ENCODE peak calls at places on chromosomes 6 and 20, in five cellular contexts. V is tibial artery; P is SJCRH30; K is CD4-positive, CD25-positive, alpha-beta regulatory T cell; R is CD4-positive, alpha-beta memory T cell. A is an unnamed sample. For H3K9me3 and H3K4me1, the result is how much of the 10 kb centered on the place peaks cover.

GRCh38 chr6:25007269-25007699 is 71.5 kb upstream of the RIPOR2 start:
- DNase-seq in V (no peak), P (no peak), K (no peak), R (no peak), A (no peak)

GRCh38 chr20:251352-251751 is 6.2 kb upstream of the DEFB132 start:
- DNase-seq in V (no peak), P (no peak), K (no peak), R (no peak), A (no peak)

GRCh38 chr6:104286641-104287040 is 573.1 kb downstream of the HACE1 start:
- DNase-seq in V (no peak), P (no peak), K (no peak), R (no peak), A (no peak)

GRCh38 chr6:44219053-44219814 is 2.5 kb downstream of the MYMX start:
- DNase-seq in V (peak), P (peak), K (no peak), R (peak), A (peak)

GRCh38 chr6:90715093-90715655 is 128.3 kb upstream of the MAP3K7 start:
- DNase-seq in V (no peak), P (no peak), K (no peak), R (no peak), A (no peak)

GRCh38 chr6:56691201-56691595 is 48.5 kb upstream of the DST start:
- DNase-seq in V (no peak), P (no peak), K (no peak), R (no peak), A (no peak)

GRCh38 chr20:51467971-51468626 is 74.4 kb downstream of the NFATC2 start:
- DNase-seq in V (no peak), P (no peak), K (no peak), R (no peak), A (no peak)

GRCh38 chr6:136445063-136445462 is 105.2 kb downstream of the MAP7 start:
- DNase-seq in V (no peak), P (no peak), K (no peak), R (no peak), A (no peak)

GRCh38 chr6:156262014-156262413 is 515.2 kb upstream of the ARID1B start:
- DNase-seq in V (no peak), P (no peak), K (no peak), R (no peak), A (peak)

GRCh38 chr20:22502731-22503191 is 81.6 kb downstream of the FOXA2 start:
- DNase-seq in V (no peak), P (peak), K (no peak), R (no peak), A (no peak)

GRCh38 chr20:48474022-48474421 is 353.8 kb downstream of the PREX1 start:
- DNase-seq in V (no peak), P (no peak), K (no peak), R (no peak), A (no peak)

GRCh38 chr6:43304361-43304760 is 4.3 kb downstream of the CRIP3 start:
- DNase-seq in V (no peak), P (no peak), K (no peak), R (no peak), A (no peak)

GRCh38 chr20:63551068-63551467 is 2.9 kb upstream of the FNDC11 start:
- DNase-seq in V (no peak), P (no peak), K (no peak), R (no peak), A (peak)

GRCh38 chr6:31887608-31888007 is 8.8 kb upstream of the SLC44A4 start:
- DNase-seq in V (no peak), P (no peak), K (no peak), R (no peak), A (no peak)

GRCh38 chr20:48930878-48931277 is 9.4 kb downstream of the ARFGEF2 start:
- DNase-seq in V (no peak), P (no peak), K (no peak), R (no peak), A (no peak)

GRCh38 chr20:49262444-49262843 is 15.4 kb downstream of the ZNFX1 start:
- DNase-seq in V (no peak), P (no peak), K (no peak), R (no peak), A (no peak)

GRCh38 chr6:47376930-47377329 is 67.2 kb upstream of the TNFRSF21 start:
- DNase-seq in V (no peak), P (no peak), K (no peak), R (no peak), A (no peak)

DNA sequence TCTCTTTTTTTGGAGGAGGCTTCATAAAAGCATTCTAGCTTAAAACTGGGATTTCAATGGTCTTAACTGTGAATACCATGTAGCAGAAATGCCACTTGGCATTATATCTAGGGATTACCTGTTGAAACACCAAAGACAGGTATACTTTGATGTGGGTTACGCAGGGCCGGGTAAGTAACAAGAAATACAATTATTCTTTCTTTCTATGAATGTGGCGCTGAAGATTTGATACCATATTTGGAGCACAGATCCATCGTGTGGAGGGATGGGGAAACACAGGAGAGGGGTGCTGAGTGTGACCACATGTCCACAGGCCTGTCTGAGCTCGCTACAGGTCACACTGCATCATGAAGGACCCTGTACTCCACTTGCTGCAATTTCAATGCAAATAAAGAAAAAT is 257.8 kb downstream of the GMPR start:
- DNase-seq in V (no peak), P (no peak), K (no peak), R (peak), A (no peak)
- H3K4me3 ChIP-seq in V (no peak), P (no peak), K (no peak), R (no peak), A (no peak)

GRCh38 chr6:168721571-168721970 is 280.6 kb downstream of the SMOC2 start:
- DNase-seq in V (no peak), P (no peak), K (no peak), R (no peak), A (no peak)

GRCh38 chr6:168719901-168720300 is 278.9 kb downstream of the SMOC2 start:
- DNase-seq in V (no peak), P (no peak), K (no peak), R (no peak), A (no peak)

GRCh38 chr6:168722397-168722796 is 281.4 kb downstream of the SMOC2 start:
- DNase-seq in V (no peak), P (no peak), K (no peak), R (no peak), A (no peak)

GRCh38 chr6:168725821-168726220 is 284.8 kb downstream of the SMOC2 start:
- DNase-seq in V (no peak), P (no peak), K (no peak), R (no peak), A (no peak)

DNA sequence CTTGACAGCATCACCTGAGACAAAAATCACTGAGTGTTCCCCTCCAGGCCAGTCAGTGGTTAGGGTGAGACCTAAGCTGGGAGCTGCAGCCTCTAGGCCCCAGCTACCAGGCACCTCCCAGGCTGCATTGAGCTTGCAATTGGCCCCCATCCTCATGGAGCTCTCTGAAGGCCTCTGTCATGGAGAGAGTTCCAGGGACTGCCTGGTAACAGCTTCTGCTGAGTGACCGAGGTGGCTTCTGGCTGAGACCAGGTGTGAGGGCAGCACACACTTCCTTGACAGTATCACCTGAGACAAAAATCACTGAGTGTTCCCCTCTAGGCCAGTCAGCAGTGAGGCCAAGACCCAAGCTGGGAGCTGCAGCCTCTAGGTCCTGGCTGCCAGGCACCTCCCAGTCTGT is 283.0 kb downstream of the SMOC2 start:
- DNase-seq in V (no peak), P (no peak), K (no peak), R (no peak), A (no peak)
- H3K9me3 ChIP-seq in V (under half), P (under half), K (under half), R (under half), A (under half)

GRCh38 chr6:40706222-40706621 is 119.1 kb upstream of the LRFN2 start:
- DNase-seq in V (no peak), P (no peak), K (no peak), R (no peak), A (no peak)
- H3K4me1 ChIP-seq in V (under half), P (under half), K (under half), R (under half), A (under half)

DNA sequence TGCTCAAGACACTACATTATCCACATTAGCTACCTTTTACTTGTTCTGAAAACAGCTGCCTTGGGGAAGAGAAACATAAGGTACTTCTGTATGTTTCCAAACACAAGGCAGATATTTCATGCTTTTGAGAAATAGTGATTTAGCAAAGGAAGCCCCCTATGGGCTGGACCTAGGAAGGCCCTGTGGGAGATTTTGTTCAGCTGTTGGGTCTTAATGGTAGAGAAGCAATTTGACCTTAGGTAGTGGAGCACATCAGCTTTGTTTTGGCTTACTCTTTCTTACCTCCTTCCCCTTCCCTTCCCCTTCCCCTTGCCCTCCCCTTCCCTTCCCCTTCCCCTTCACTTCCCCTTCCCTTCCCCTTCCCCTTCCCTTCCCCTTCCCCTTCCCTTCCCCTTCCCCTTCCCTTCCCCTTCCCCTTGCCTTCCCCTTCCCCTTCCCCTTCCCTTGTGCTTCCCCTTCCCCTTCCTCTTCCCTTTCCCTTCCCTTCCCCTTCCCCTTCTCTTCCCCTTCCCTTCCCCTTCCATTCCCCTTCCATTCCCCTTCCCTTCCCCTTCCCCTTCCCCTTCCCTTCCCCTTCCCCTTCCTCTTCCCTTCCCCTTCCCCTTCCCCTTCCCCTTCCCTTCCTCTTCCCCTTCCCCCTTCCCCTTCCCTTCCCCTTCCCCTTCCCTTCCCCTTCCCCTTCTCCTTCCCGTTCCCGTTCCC is 84.6 kb downstream of the ANKS1A start:
- DNase-seq in V (no peak), P (peak), K (no peak), R (no peak), A (no peak)
- H3K4me3 ChIP-seq in V (no peak), P (no peak), K (no peak), R (no peak), A (no peak)

GRCh38 chr6:167399051-167399387 is 74.1 kb downstream of the TTLL2 start:
- DNase-seq in V (no peak), P (no peak), K (no peak), R (no peak), A (no peak)
- H3K9me3 ChIP-seq in V (under half), P (under half), K (under half), R (under half), A (under half)